ENCODE peak calls at places on chromosomes 6 and 20, in four cellular contexts. One of them, this sample, is unnamed.

GRCh38 chr20:61169870-61170269 is 82.2 kb upstream of the CDH4 start:
- DNase-seq in HepG2: no peak
- DNase-seq in K562: no peak
- DNase-seq in GM12878: no peak
- DNase-seq in this sample: no peak

GRCh38 chr20:44207066-44207723 is 3.4 kb downstream of the OSER1 start:
- DNase-seq in HepG2: no peak
- DNase-seq in K562: no peak
- DNase-seq in GM12878: no peak
- DNase-seq in this sample: no peak

GRCh38 chr6:24228681-24229255 is 102.8 kb downstream of the NRSN1 start:
- DNase-seq in HepG2: peak; percentile 69
- DNase-seq in K562: no peak
- DNase-seq in GM12878: no peak
- DNase-seq in this sample: peak; percentile 12

GRCh38 chr6:96939019-96939805 is 14.7 kb downstream of the KLHL32 start:
- DNase-seq in HepG2: no peak
- DNase-seq in K562: no peak
- DNase-seq in GM12878: no peak
- DNase-seq in this sample: peak; percentile 28

GRCh38 chr20:33183292-33183691 is 15.3 kb downstream of the BPIFA2 start:
- DNase-seq in HepG2: no peak
- DNase-seq in K562: no peak
- DNase-seq in GM12878: no peak
- DNase-seq in this sample: no peak

GRCh38 chr6:42988486-42989020 is 4.2 kb downstream of the PPP2R5D start:
- DNase-seq in HepG2: no peak
- DNase-seq in K562: no peak
- DNase-seq in GM12878: no peak
- DNase-seq in this sample: no peak

GRCh38 chr20:35091808-35092523 is 641 bp downstream of the TRPC4AP start:
- DNase-seq in HepG2: peak; percentile 44
- DNase-seq in K562: peak; percentile 18
- DNase-seq in GM12878: no peak
- DNase-seq in this sample: no peak

GRCh38 chr6:138970856-138971425 is 17.1 kb downstream of the REPS1 start:
- DNase-seq in HepG2: no peak
- DNase-seq in K562: no peak
- DNase-seq in GM12878: no peak
- DNase-seq in this sample: no peak

GRCh38 chr6:4817551-4817950 is 41.3 kb downstream of the CDYL start:
- DNase-seq in HepG2: no peak
- DNase-seq in K562: no peak
- DNase-seq in GM12878: no peak
- DNase-seq in this sample: no peak

GRCh38 chr20:44961024-44961866 is 1.0 kb upstream of the TOMM34 start:
- DNase-seq in HepG2: peak; percentile 34
- DNase-seq in K562: no peak
- DNase-seq in GM12878: no peak
- DNase-seq in this sample: no peak

GRCh38 chr6:51060262-51060762 is 241.6 kb downstream of the TFAP2B start:
- DNase-seq in HepG2: no peak
- DNase-seq in K562: peak; percentile 39
- DNase-seq in GM12878: no peak
- DNase-seq in this sample: no peak

GRCh38 chr6:25223421-25224052 is 55.6 kb upstream of the CARMIL1 start:
- DNase-seq in HepG2: peak; percentile 54
- DNase-seq in K562: peak; percentile 57
- DNase-seq in GM12878: peak; percentile 19
- DNase-seq in this sample: peak; percentile 30

GRCh38 chr6:18334251-18334650 is 52.9 kb upstream of the RNF144B start:
- DNase-seq in HepG2: no peak
- DNase-seq in K562: no peak
- DNase-seq in GM12878: no peak
- DNase-seq in this sample: no peak

GRCh38 chr20:17557675-17558006 is 12.2 kb upstream of the DSTN start:
- DNase-seq in HepG2: peak; percentile 50
- DNase-seq in K562: peak; percentile 14
- DNase-seq in GM12878: no peak
- DNase-seq in this sample: peak; percentile 66

GRCh38 chr6:108921547-108922331 is 73.5 kb downstream of the ARMC2 start:
- DNase-seq in HepG2: no peak
- DNase-seq in K562: no peak
- DNase-seq in GM12878: no peak
- DNase-seq in this sample: no peak

GRCh38 chr6:25692472-25692871 is 40.5 kb downstream of the SCGN start:
- DNase-seq in HepG2: no peak
- DNase-seq in K562: no peak
- DNase-seq in GM12878: no peak
- DNase-seq in this sample: no peak

GRCh38 chr20:50632236-50632635 is 59.1 kb downstream of the RIPOR3 start:
- DNase-seq in HepG2: no peak
- DNase-seq in K562: no peak
- DNase-seq in GM12878: no peak
- DNase-seq in this sample: no peak

GRCh38 chr6:34547921-34548644 is 8.0 kb downstream of the SPDEF start:
- DNase-seq in HepG2: no peak
- DNase-seq in K562: no peak
- DNase-seq in GM12878: no peak
- DNase-seq in this sample: peak; percentile 38

GRCh38 chr6:108588586-108588985 is 27.9 kb downstream of the FOXO3 start:
- DNase-seq in HepG2: no peak
- DNase-seq in K562: no peak
- DNase-seq in GM12878: no peak
- DNase-seq in this sample: no peak

GRCh38 chr6:169962604-169963469 is 211.4 kb downstream of the ERMARD start:
- DNase-seq in HepG2: no peak
- DNase-seq in K562: no peak
- DNase-seq in GM12878: no peak
- DNase-seq in this sample: no peak

GRCh38 chr20:3068986-3069900 is 2.2 kb upstream of the OXT start:
- DNase-seq in HepG2: peak; percentile 55
- DNase-seq in K562: no peak
- DNase-seq in GM12878: no peak
- DNase-seq in this sample: no peak

GRCh38 chr20:44805991-44806729 is 4.2 kb downstream of the RIMS4 start:
- DNase-seq in HepG2: no peak
- DNase-seq in K562: peak; percentile 24
- DNase-seq in GM12878: no peak
- DNase-seq in this sample: peak; percentile 25

GRCh38 chr6:43491750-43492661 is 14.6 kb downstream of the TJAP1 start:
- DNase-seq in HepG2: no peak
- DNase-seq in K562: no peak
- DNase-seq in GM12878: no peak
- DNase-seq in this sample: no peak

GRCh38 chr6:45933855-45934254 is 81.8 kb downstream of the CLIC5 start:
- DNase-seq in HepG2: no peak
- DNase-seq in K562: no peak
- DNase-seq in GM12878: no peak
- DNase-seq in this sample: no peak

GRCh38 chr6:112237644-112238043 is 16.7 kb downstream of the LAMA4 start:
- DNase-seq in HepG2: no peak
- DNase-seq in K562: no peak
- DNase-seq in GM12878: no peak
- DNase-seq in this sample: peak; percentile 33

GRCh38 chr6:168374541-168375071 is 55.0 kb upstream of the DACT2 start:
- DNase-seq in HepG2: no peak
- DNase-seq in K562: no peak
- DNase-seq in GM12878: no peak
- DNase-seq in this sample: no peak

GRCh38 chr6:53043626-53044025 is 21.6 kb upstream of the FBXO9 start:
- DNase-seq in HepG2: no peak
- DNase-seq in K562: no peak
- DNase-seq in GM12878: no peak
- DNase-seq in this sample: no peak

GRCh38 chr20:53925651-53926401 is 144.6 kb downstream of the BCAS1 start:
- DNase-seq in HepG2: no peak
- DNase-seq in K562: no peak
- DNase-seq in GM12878: no peak
- DNase-seq in this sample: no peak

GRCh38 chr20:53929399-53929798 is 141.0 kb downstream of the BCAS1 start:
- DNase-seq in HepG2: no peak
- DNase-seq in K562: no peak
- DNase-seq in GM12878: no peak
- DNase-seq in this sample: no peak

GRCh38 chr20:53927990-53928389 is 142.4 kb downstream of the BCAS1 start:
- DNase-seq in HepG2: no peak
- DNase-seq in K562: no peak
- DNase-seq in GM12878: no peak
- DNase-seq in this sample: no peak

GRCh38 chr20:53923745-53924369 is 146.5 kb downstream of the BCAS1 start:
- DNase-seq in HepG2: no peak
- DNase-seq in K562: no peak
- DNase-seq in GM12878: no peak
- DNase-seq in this sample: no peak

GRCh38 chr20:53926428-53927028 is 143.9 kb downstream of the BCAS1 start:
- DNase-seq in HepG2: peak; percentile 98
- DNase-seq in K562: peak; percentile 25
- DNase-seq in GM12878: peak; percentile 99
- DNase-seq in this sample: peak; percentile 90
- TF ChIP-seq HDAC2 in HepG2: peak; percentile 81
- TF ChIP-seq HDAC2 in K562: no peak
- TF ChIP-seq HDAC2 in GM12878: no peak
- TF ChIP-seq HDAC2 in this sample: no peak

DNA sequence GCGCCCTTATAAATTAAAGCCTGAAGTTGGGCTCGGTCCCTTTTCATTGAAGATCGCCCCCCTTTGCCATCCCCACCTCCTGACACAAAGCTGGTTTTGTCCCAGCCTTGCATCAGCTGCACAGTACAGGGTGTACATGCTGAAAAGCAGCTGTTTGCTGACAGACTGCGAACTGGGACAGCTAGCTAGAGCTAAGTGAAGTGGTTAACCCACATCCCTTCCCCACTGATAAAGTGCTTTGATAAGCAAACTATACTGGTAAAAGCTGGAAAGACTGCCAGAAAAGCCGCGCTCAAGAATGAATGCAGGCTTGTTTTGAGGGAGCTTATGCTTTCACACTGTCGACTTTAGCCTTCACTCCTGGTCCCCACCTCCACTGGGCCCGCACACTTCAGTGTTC is 207.3 kb downstream of the GMDS start:
- DNase-seq in HepG2: no peak
- DNase-seq in K562: no peak
- DNase-seq in GM12878: no peak
- DNase-seq in this sample: no peak
- TF ChIP-seq POLR2AphosphoS2 in HepG2: no peak
- TF ChIP-seq POLR2AphosphoS2 in K562: no peak
- TF ChIP-seq POLR2AphosphoS2 in GM12878: no peak
- TF ChIP-seq POLR2AphosphoS2 in this sample: no peak

GRCh38 chr6:158358450-158359077 is 46.3 kb downstream of the TULP4 start:
- DNase-seq in HepG2: no peak
- DNase-seq in K562: no peak
- DNase-seq in GM12878: no peak
- DNase-seq in this sample: no peak
- TF ChIP-seq HDAC2 in HepG2: no peak
- TF ChIP-seq HDAC2 in K562: no peak
- TF ChIP-seq HDAC2 in GM12878: no peak
- TF ChIP-seq HDAC2 in this sample: no peak

GRCh38 chr6:84762220-84762940 is 2.0 kb downstream of the TBX18 start:
- DNase-seq in HepG2: no peak
- DNase-seq in K562: peak; percentile 64
- DNase-seq in GM12878: no peak
- DNase-seq in this sample: peak; percentile 15
- TF ChIP-seq POLR2AphosphoS2 in HepG2: no peak
- TF ChIP-seq POLR2AphosphoS2 in K562: no peak
- TF ChIP-seq POLR2AphosphoS2 in GM12878: no peak
- TF ChIP-seq POLR2AphosphoS2 in this sample: no peak

This sample was measured in A549.